ENCODE peak calls at places on chromosomes 2 and 18, in five cellular contexts. Y is T-helper 2 cell; D is globus pallidus; S is epithelial cell of esophagus; W is activated CD8-positive, alpha-beta memory T cell treated with anti-CD3 and anti-CD28 coated beads for 48 hours. P is an unnamed sample.

GRCh38 chr2:73006969-73007710 is 64.4 kb downstream of the SFXN5 start:
- DNase-seq in Y (no peak), D (no peak), S (no peak), W (no peak), P (no peak)

GRCh38 chr2:60140180-60140579 is 413.3 kb downstream of the BCL11A start:
- DNase-seq in Y (no peak), D (no peak), S (peak), W (no peak), P (no peak)

GRCh38 chr2:157792345-157793052 is 83.6 kb downstream of the ACVR1 start:
- DNase-seq in Y (no peak), D (no peak), S (peak), W (no peak), P (no peak)

GRCh38 chr2:42957109-42958035 is 165.0 kb upstream of the HAAO start:
- DNase-seq in Y (no peak), D (no peak), S (peak), W (no peak), P (no peak)

GRCh38 chr2:98343371-98343770 is 2.9 kb upstream of the CNGA3 start:
- DNase-seq in Y (no peak), D (no peak), S (no peak), W (no peak), P (no peak)

GRCh38 chr2:2773692-2774091 is 442.6 kb upstream of the MYT1L start:
- DNase-seq in Y (no peak), D (no peak), S (no peak), W (no peak), P (no peak)

GRCh38 chr2:64770137-64770780 is 116.5 kb upstream of the SERTAD2 start:
- DNase-seq in Y (no peak), D (no peak), S (peak), W (no peak), P (no peak)

GRCh38 chr2:19120941-19121750 is 237.3 kb downstream of the OSR1 start:
- DNase-seq in Y (no peak), D (peak), S (peak), W (no peak), P (no peak)

GRCh38 chr18:55322176-55322735 is 265.7 kb downstream of the TCF4 start:
- DNase-seq in Y (no peak), D (peak), S (peak), W (no peak), P (no peak)

GRCh38 chr18:48186084-48186798 is 222.9 kb downstream of the ZBTB7C start:
- DNase-seq in Y (no peak), D (no peak), S (peak), W (no peak), P (no peak)

GRCh38 chr2:200174433-200175216 is 131.9 kb upstream of the SPATS2L start:
- DNase-seq in Y (no peak), D (no peak), S (no peak), W (no peak), P (no peak)

GRCh38 chr2:69195706-69196105 is 182.7 kb downstream of the ANTXR1 start:
- DNase-seq in Y (no peak), D (no peak), S (no peak), W (no peak), P (no peak)

GRCh38 chr2:231138699-231139098 is 13.9 kb upstream of the HTR2B start:
- DNase-seq in Y (no peak), D (no peak), S (no peak), W (no peak), P (no peak)

P was measured in SK-N-MC.